ENCODE peak calls at places on chromosomes 11 and 22, in seven cellular contexts. L, P, O, G, Y, M and I are unnamed samples.
A peak's percentile ranks its signal among the peaks of the same experiment; 100 is the strongest.

GRCh38 chr11:1353383-1354124 is 36.2 kb upstream of the BRSK2 start:
- DNase-seq in Y (no peak), P (peak; percentile 52), M (no peak), O (no peak), G (no peak), L (no peak), I (no peak)

GRCh38 chr11:17603056-17603825 is 56.2 kb downstream of the OTOG start:
- DNase-seq in Y (no peak), P (no peak), M (no peak), L (no peak), G (no peak), O (no peak), I (peak; percentile 5)

GRCh38 chr11:115112779-115113178 is 391.4 kb downstream of the CADM1 start:
- DNase-seq in Y (no peak), O (no peak), P (no peak), G (no peak), M (no peak), L (no peak), I (no peak)

GRCh38 chr11:113587318-113587739 is 112.1 kb upstream of the DRD2 start:
- DNase-seq in P (no peak), L (peak; percentile 18), O (no peak), Y (no peak), M (peak; percentile 6), G (no peak), I (no peak)

GRCh38 chr11:12269104-12269441 is 108.3 kb upstream of the PARVA start:
- DNase-seq in Y (no peak), M (no peak), P (peak; percentile 73), O (no peak), L (no peak), G (no peak), I (peak; percentile 68)

GRCh38 chr11:13216019-13217006 is 61.3 kb upstream of the BMAL1 start:
- DNase-seq in G (no peak), O (no peak), P (peak; percentile 86), L (peak; percentile 34), Y (no peak), M (peak; percentile 97), I (no peak)

GRCh38 chr11:36469063-36469462 is 41.0 kb downstream of the TRAF6 start:
- DNase-seq in P (peak; percentile 71), L (no peak), Y (no peak), G (no peak), M (peak; percentile 60), O (no peak), I (no peak)

GRCh38 chr11:10540546-10540914 is 457 bp downstream of the RNF141 start:
- DNase-seq in Y (no peak), G (peak; percentile 13), M (peak; percentile 13), O (peak; percentile 67), L (no peak), P (no peak), I (peak; percentile 23)

GRCh38 chr11:95788921-95789505 is 569 bp downstream of the FAM76B start:
- DNase-seq in M (peak; percentile 39), O (no peak), P (peak; percentile 77), Y (peak; percentile 59), L (peak; percentile 39), G (no peak), I (peak; percentile 10)

GRCh38 chr11:1064167-1064566 is 10.5 kb upstream of the MUC2 start:
- DNase-seq in Y (no peak), M (peak; percentile 12), O (no peak), G (no peak), P (no peak), L (no peak), I (no peak)

GRCh38 chr22:38153821-38154562 is 27.6 kb downstream of the PLA2G6 start:
- DNase-seq in L (no peak), O (peak; percentile 22), M (no peak), Y (no peak), G (no peak), P (no peak), I (peak; percentile 46)

GRCh38 chr11:1267441-1268100 is 41.9 kb downstream of the TOLLIP start:
- DNase-seq in P (no peak), G (no peak), O (no peak), L (no peak), Y (no peak), M (no peak), I (no peak)

GRCh38 chr11:121595717-121596156 is 143.0 kb upstream of the SORL1-AS1 start:
- DNase-seq in L (no peak), O (no peak), Y (no peak), G (no peak), P (no peak), M (peak; percentile 96), I (no peak)

GRCh38 chr11:35274909-35275807 is 136.2 kb downstream of the CD44 start:
- DNase-seq in L (no peak), O (peak; percentile 59), G (no peak), M (no peak), P (peak; percentile 22), Y (peak; percentile 12), I (peak; percentile 65)

GRCh38 chr11:107576497-107577086 is 11.1 kb upstream of the ALKBH8 start:
- DNase-seq in P (peak; percentile 30), M (peak; percentile 53), Y (peak; percentile 24), L (peak; percentile 69), G (peak; percentile 13), O (peak; percentile 61), I (peak; percentile 54)

GRCh38 chr11:78372114-78372768 is 45.4 kb downstream of the GAB2 start:
- DNase-seq in P (no peak), L (no peak), M (no peak), Y (no peak), G (no peak), O (no peak), I (no peak)

GRCh38 chr11:128734439-128735224 is 40.8 kb downstream of the FLI1 start:
- DNase-seq in M (no peak), G (no peak), P (no peak), L (no peak), O (peak; percentile 56), Y (no peak), I (peak; percentile 45)

GRCh38 chr11:26841818-26842457 is 120.1 kb upstream of the SLC5A12 start:
- DNase-seq in M (peak; percentile 33), O (no peak), P (no peak), L (no peak), G (no peak), Y (no peak), I (no peak)

GRCh38 chr11:2898366-2899079 is 12.9 kb upstream of the CDKN1C start:
- DNase-seq in M (peak; percentile 89), O (peak; percentile 50), P (no peak), Y (peak; percentile 14), L (peak; percentile 59), G (no peak), I (peak; percentile 80)

GRCh38 chr11:74678591-74679512 is 52.4 kb downstream of the CHRDL2 start:
- DNase-seq in L (no peak), P (no peak), Y (no peak), O (no peak), G (no peak), M (no peak), I (no peak)